ENCODE peak calls at places on chromosomes 7 and 10, in eight cellular contexts. Z, M, J, Y, D, I, T and U are unnamed samples. For H3K4me1, the result is how much of the 10 kb centered on the place peaks cover.

GRCh38 chr7:37912756-37913155 is 3.9 kb downstream of the SFRP4 start:
- DNase-seq in I (no peak), Z (no peak), Y (no peak), T (no peak), D (no peak), M (no peak), J (no peak), U (no peak)

GRCh38 chr10:72291019-72291532 is 17.4 kb downstream of the DDIT4 start:
- DNase-seq in Z (no peak), T (no peak), M (no peak), I (no peak), Y (no peak), J (no peak), D (no peak), U (no peak)

GRCh38 chr7:144873316-144873845 is 37.5 kb upstream of the TPK1 start:
- DNase-seq in Y (no peak), T (no peak), J (no peak), I (no peak), Z (no peak), M (no peak), D (no peak), U (no peak)

GRCh38 chr7:80827238-80827633 is 91.6 kb downstream of the SEMA3C start:
- DNase-seq in T (peak), I (no peak), Z (no peak), Y (peak), J (no peak), M (no peak), D (no peak), U (no peak)

GRCh38 chr7:63042730-63043511 is 955.7 kb upstream of the ZNF722 start:
- DNase-seq in J (no peak), I (no peak), Z (no peak), Y (no peak), M (no peak), T (no peak), D (no peak), U (no peak)

GRCh38 chr7:107946451-107946850 is 55.5 kb downstream of the DLD start:
- DNase-seq in Z (no peak), I (no peak), D (no peak), M (no peak), T (no peak), J (no peak), Y (no peak), U (no peak)

GRCh38 chr7:47814905-47815613 is 133.2 kb downstream of the PKD1L1 start:
- DNase-seq in I (peak), T (no peak), D (no peak), J (no peak), Y (no peak), M (no peak), Z (no peak), U (no peak)

GRCh38 chr10:19847321-19847720 is 31.1 kb downstream of the PLXDC2 start:
- DNase-seq in J (no peak), Y (peak), I (no peak), D (no peak), M (no peak), Z (no peak), T (peak), U (no peak)

GRCh38 chr10:114486938-114487814 is 82.9 kb upstream of the AFAP1L2 start:
- DNase-seq in Z (no peak), Y (peak), M (no peak), T (no peak), D (no peak), I (no peak), J (no peak), U (peak)

GRCh38 chr10:63115732-63116383 is 17.3 kb upstream of the NRBF2 start:
- DNase-seq in M (peak), T (peak), J (peak), Y (peak), D (peak), I (no peak), Z (peak), U (no peak)

GRCh38 chr10:90605506-90605905 is 252.3 kb downstream of the HTR7 start:
- DNase-seq in Y (no peak), D (no peak), T (no peak), I (no peak), J (no peak), M (no peak), Z (no peak), U (no peak)

GRCh38 chr10:117071293-117072050 is 66.5 kb upstream of the SHTN1 start:
- DNase-seq in I (no peak), T (peak), Z (no peak), M (no peak), D (no peak), Y (no peak), J (no peak), U (no peak)

GRCh38 chr10:46549171-46550075 is 7.0 kb downstream of the GPRIN2 start:
- DNase-seq in Z (peak), Y (no peak), J (peak), M (peak), D (no peak), I (peak), T (no peak), U (peak)

GRCh38 chr7:121360564-121360963 is 31.8 kb downstream of the WNT16 start:
- DNase-seq in D (no peak), Z (no peak), J (no peak), Y (no peak), M (no peak), I (no peak), T (no peak), U (no peak)

GRCh38 chr10:44799971-44800370 is 111.2 kb upstream of the TMEM72 start:
- DNase-seq in Y (no peak), M (no peak), D (no peak), T (peak), Z (no peak), I (no peak), J (no peak), U (no peak)

GRCh38 chr10:51297438-51297837 is 223.2 kb downstream of the PRKG1 start:
- DNase-seq in D (no peak), T (no peak), I (no peak), M (no peak), Z (no peak), Y (peak), J (no peak), U (no peak)

GRCh38 chr7:27671675-27672074 is 9.0 kb upstream of the HIBADH start:
- DNase-seq in Y (no peak), Z (no peak), I (no peak), J (no peak), T (no peak), D (no peak), M (no peak), U (no peak)

GRCh38 chr7:87219545-87220025 is at the start of gene TMEM243:
- DNase-seq in Y (peak), I (peak), M (peak), D (peak), T (peak), Z (peak), J (peak), U (peak)

GRCh38 chr10:106615081-106615480 is 549.4 kb downstream of the SORCS1 start:
- DNase-seq in Z (no peak), J (no peak), Y (no peak), T (peak), M (no peak), D (no peak), I (peak), U (no peak)

GRCh38 chr10:31702005-31702404 is 226.6 kb downstream of the ARHGAP12 start:
- DNase-seq in J (no peak), M (no peak), Z (no peak), T (no peak), I (no peak), D (no peak), Y (no peak), U (no peak)

GRCh38 chr10:42753507-42754154 is 29.0 kb upstream of the BMS1 start:
- DNase-seq in I (no peak), D (peak), T (no peak), J (no peak), Z (no peak), M (no peak), Y (no peak), U (no peak)

GRCh38 chr7:7916064-7916463 is 52.5 kb upstream of the GLCCI1 start:
- DNase-seq in Y (no peak), I (no peak), T (no peak), M (no peak), D (no peak), Z (no peak), J (no peak), U (no peak)

GRCh38 chr10:73577788-73578187 is 13.4 kb downstream of the USP54 start:
- DNase-seq in T (peak), Z (peak), M (peak), Y (peak), J (peak), I (no peak), D (peak), U (no peak)

GRCh38 chr10:132399117-132400035 is 2.4 kb downstream of the PWWP2B start:
- DNase-seq in I (no peak), J (peak), Y (no peak), D (no peak), T (no peak), Z (peak), M (no peak), U (no peak)

GRCh38 chr10:129328531-129328930 is 138.5 kb upstream of the MGMT start:
- DNase-seq in D (no peak), I (no peak), Y (peak), J (no peak), T (peak), Z (no peak), M (no peak), U (no peak)

GRCh38 chr10:77841711-77842375 is 84.7 kb downstream of the DLG5 start:
- DNase-seq in M (no peak), Y (no peak), I (no peak), J (no peak), T (no peak), Z (no peak), D (no peak), U (no peak)

GRCh38 chr7:120991133-120991532 is 2.6 kb downstream of the CPED1 start:
- DNase-seq in T (no peak), Y (no peak), M (no peak), D (no peak), J (no peak), Z (no peak), I (no peak), U (no peak)

GRCh38 chr7:128108129-128108528 is 76.9 kb upstream of the LRRC4 start:
- DNase-seq in D (no peak), T (no peak), Z (no peak), Y (no peak), J (no peak), M (peak), I (no peak), U (no peak)

GRCh38 chr7:128110641-128111365 is 79.6 kb upstream of the LRRC4 start:
- DNase-seq in I (no peak), Y (no peak), J (no peak), Z (no peak), T (no peak), M (peak), D (no peak), U (no peak)

GRCh38 chr7:128112018-128112780 is 81.0 kb upstream of the LRRC4 start:
- DNase-seq in T (no peak), J (no peak), I (no peak), M (peak), Y (no peak), Z (no peak), D (no peak), U (no peak)

GRCh38 chr7:128106840-128107239 is 75.6 kb upstream of the LRRC4 start:
- DNase-seq in J (no peak), Z (no peak), Y (no peak), D (no peak), M (no peak), I (no peak), T (no peak), U (peak)

GRCh38 chr7:128108641-128109423 is 77.6 kb upstream of the LRRC4 start:
- DNase-seq in D (no peak), Y (no peak), J (no peak), M (peak), T (no peak), I (no peak), Z (no peak), U (no peak)
- H3K4me3 ChIP-seq in D (no peak), Y (no peak), J (no peak), M (no peak), T (no peak), I (no peak), Z (no peak), U (no peak)

GRCh38 chr10:49173848-49174247 is 14.3 kb downstream of the TMEM273 start:
- DNase-seq in T (no peak), M (no peak), Y (no peak), I (no peak), J (no peak), Z (no peak), D (no peak), U (no peak)
- H3K4me1 ChIP-seq in T (under half), M (under half), Y (under half), I (under half), J (half or more), Z (under half), D (under half), U (under half)

DNA sequence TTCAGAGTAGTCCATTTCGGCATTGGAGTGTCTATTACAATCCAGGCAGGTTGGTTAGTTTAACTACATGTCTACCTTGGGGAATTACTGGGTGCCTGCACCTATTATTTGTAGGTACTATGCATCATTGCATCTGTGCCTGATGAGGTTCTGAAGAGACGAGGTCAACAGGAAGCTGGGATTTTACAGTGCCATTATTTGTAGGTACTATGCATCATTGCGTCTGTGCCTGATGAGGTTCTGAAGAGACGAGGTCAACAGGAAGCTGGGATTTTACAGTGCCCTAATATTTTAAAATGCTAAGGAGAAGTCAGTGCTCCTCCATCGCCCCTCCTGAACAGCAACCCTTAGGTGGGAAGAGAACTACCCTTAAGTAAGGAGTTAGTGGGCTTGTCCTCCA is 41.7 kb downstream of the NPY start:
- DNase-seq in Y (no peak), Z (no peak), D (no peak), I (no peak), J (no peak), M (no peak), T (no peak), U (no peak)
- H3K4me3 ChIP-seq in Y (no peak), Z (no peak), D (no peak), I (no peak), J (no peak), M (no peak), T (no peak), U (no peak)

GRCh38 chr10:32983333-32983909 is 25.4 kb upstream of the ITGB1 start:
- DNase-seq in M (no peak), J (no peak), I (peak), T (peak), Z (no peak), D (no peak), Y (peak), U (peak)

GRCh38 chr10:32985341-32985764 is 27.3 kb upstream of the ITGB1 start:
- DNase-seq in I (no peak), Y (no peak), M (no peak), J (no peak), D (no peak), Z (no peak), T (no peak), U (no peak)

GRCh38 chr10:32987172-32987571 is 29.1 kb upstream of the ITGB1 start:
- DNase-seq in Y (no peak), J (no peak), D (no peak), M (no peak), T (no peak), I (no peak), Z (no peak), U (no peak)

GRCh38 chr10:32984003-32984600 is 26.1 kb upstream of the ITGB1 start:
- DNase-seq in Z (no peak), I (no peak), D (no peak), Y (no peak), J (no peak), T (no peak), M (no peak), U (no peak)

DNA sequence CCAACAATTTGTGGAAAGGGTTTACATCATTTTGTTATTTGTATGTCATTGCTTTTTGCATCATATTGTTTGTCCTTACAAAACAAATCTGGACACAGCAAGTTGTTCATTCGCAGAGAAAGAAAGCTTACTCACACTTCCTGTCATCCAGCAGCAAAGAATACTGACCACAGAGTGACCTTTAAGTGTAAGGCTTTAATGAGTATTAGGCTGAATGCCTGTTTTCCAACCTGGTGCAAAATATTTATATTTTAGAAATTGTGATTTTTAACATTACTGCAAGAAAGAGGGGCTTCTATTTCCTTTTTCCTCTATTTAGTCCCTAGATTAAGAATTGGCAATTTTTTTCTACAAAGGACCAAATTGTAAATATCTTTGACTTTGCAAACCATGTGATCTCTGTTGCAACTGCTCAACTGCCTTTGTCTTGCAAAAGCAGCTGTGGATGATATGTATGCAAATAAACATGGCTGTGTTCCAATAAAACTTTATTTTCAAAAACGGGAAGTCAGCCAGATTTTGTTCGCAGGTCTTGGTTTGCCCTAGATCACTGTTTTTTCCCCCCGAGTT is 27.8 kb upstream of the ITGB1 start:
- DNase-seq in I (no peak), T (peak), M (no peak), D (no peak), Y (peak), Z (no peak), J (no peak), U (no peak)
- H3K4me1 ChIP-seq in I (under half), T (under half), M (under half), D (under half), Y (under half), Z (under half), J (under half), U (under half)

GRCh38 chr10:98030093-98030821 is at the start of gene CRTAC1:
- DNase-seq in Z (peak), Y (peak), I (peak), M (no peak), D (peak), T (peak), J (peak), U (peak)
- H3K4me3 ChIP-seq in Z (peak), Y (no peak), I (peak), M (peak), D (peak), T (peak), J (peak), U (no peak)